ENCODE peak calls at places on chromosome 18, in ten cellular contexts. A is GM10248; J is effector CD4-positive, alpha-beta T cell; U is adrenal gland; O is foreskin fibroblast; S is prostate gland; I is ELF-1; X is endothelial cell; H is C1 segment of cervical spinal cord; D is A549. W is an unnamed sample.

GRCh38 chr18:37261988-37262387 is 303.6 kb downstream of the CELF4 start:
- DNase-seq in O (no peak), I (no peak), S (no peak), J (no peak), U (no peak), D (no peak), A (no peak), X (no peak), H (no peak), W (no peak)

GRCh38 chr18:8040021-8040420 is 472.9 kb downstream of the PTPRM start:
- DNase-seq in H (no peak), O (no peak), A (no peak), J (no peak), I (no peak), U (no peak), X (no peak), S (no peak), D (no peak), W (no peak)

GRCh38 chr18:59873616-59874015 is 26.2 kb upstream of the PMAIP1 start:
- DNase-seq in J (no peak), O (no peak), I (no peak), D (no peak), A (no peak), H (no peak), X (no peak), U (no peak), S (no peak), W (no peak)

GRCh38 chr18:57329856-57330255 is 22.5 kb upstream of the ST8SIA3 start:
- DNase-seq in J (no peak), X (no peak), O (no peak), H (no peak), S (no peak), U (no peak), A (no peak), D (no peak), I (no peak), W (no peak)

GRCh38 chr18:26544459-26544858 is 3.9 kb downstream of the KCTD1 start:
- DNase-seq in S (no peak), J (no peak), D (no peak), A (no peak), U (no peak), H (no peak), O (no peak), X (no peak), I (no peak), W (no peak)

GRCh38 chr18:59799383-59800015 is 100.3 kb upstream of the PMAIP1 start:
- DNase-seq in X (no peak), D (no peak), U (no peak), H (no peak), S (no peak), I (no peak), J (no peak), O (peak), A (no peak), W (no peak)

GRCh38 chr18:6024740-6025139 is 129.4 kb upstream of the TMEM200C start:
- DNase-seq in I (no peak), D (no peak), J (no peak), H (no peak), U (no peak), X (no peak), A (no peak), O (no peak), S (no peak), W (no peak)

GRCh38 chr18:25561923-25562322 is 210.0 kb upstream of the ZNF521 start:
- DNase-seq in A (peak), S (no peak), H (no peak), U (peak), J (no peak), D (peak), O (peak), I (peak), X (peak), W (no peak)

GRCh38 chr18:57768557-57769326 is 34.4 kb downstream of the ATP8B1 start:
- DNase-seq in H (no peak), J (no peak), D (no peak), I (no peak), O (peak), X (no peak), U (no peak), S (no peak), A (no peak), W (no peak)

GRCh38 chr18:35707247-35707646 is 125.7 kb downstream of the GALNT1 start:
- DNase-seq in X (no peak), U (no peak), J (no peak), A (no peak), H (no peak), S (no peak), D (no peak), O (no peak), I (no peak), W (no peak)

GRCh38 chr18:36593641-36594040 is 235.2 kb downstream of the TPGS2 start:
- DNase-seq in H (no peak), U (no peak), I (peak), X (no peak), J (no peak), O (no peak), D (no peak), A (no peak), S (no peak), W (no peak)

GRCh38 chr18:77168666-77169358 is 36.2 kb upstream of the MBP start:
- DNase-seq in O (no peak), D (no peak), U (no peak), A (no peak), J (no peak), S (no peak), X (no peak), H (no peak), I (no peak), W (no peak)

GRCh38 chr18:11991021-11991770 is 9.9 kb downstream of the IMPA2 start:
- DNase-seq in D (no peak), X (no peak), H (no peak), I (no peak), O (no peak), A (no peak), U (no peak), S (no peak), J (no peak), W (no peak)

GRCh38 chr18:74457043-74457742 is at the start of gene DIPK1C:
- DNase-seq in J (no peak), S (no peak), A (no peak), D (no peak), O (no peak), I (no peak), U (no peak), H (peak), X (peak), W (no peak)

GRCh38 chr18:10419420-10420103 is 34.9 kb upstream of the APCDD1 start:
- DNase-seq in J (no peak), I (no peak), U (no peak), H (no peak), D (no peak), A (no peak), X (no peak), S (no peak), O (peak), W (no peak)

GRCh38 chr18:6681331-6681875 is 48.1 kb upstream of the ARHGAP28 start:
- DNase-seq in D (no peak), I (no peak), U (no peak), J (no peak), S (no peak), H (no peak), A (no peak), O (no peak), X (no peak), W (no peak)